ENCODE peak calls at places on chromosome 20, in eight cellular contexts. One of them, this sample, is unnamed.

GRCh38 chr20:31684153-31685003 is 38.3 kb downstream of the BCL2L1 start:
- DNase-seq in NB4: no peak
- DNase-seq in IMR-90: no peak
- DNase-seq in heart left ventricle: no peak
- DNase-seq in stomach: no peak
- DNase-seq in testis: no peak
- DNase-seq in uterus: no peak
- DNase-seq in transverse colon: no peak
- DNase-seq in this sample: no peak

GRCh38 chr20:62291251-62292066 is 11.3 kb upstream of the ADRM1 start:
- DNase-seq in NB4: no peak
- DNase-seq in IMR-90: no peak
- DNase-seq in heart left ventricle: no peak
- DNase-seq in stomach: no peak
- DNase-seq in testis: no peak
- DNase-seq in uterus: no peak
- DNase-seq in transverse colon: no peak
- DNase-seq in this sample: no peak

GRCh38 chr20:36112112-36112511 is 42.4 kb upstream of the EPB41L1 start:
- DNase-seq in NB4: no peak
- DNase-seq in IMR-90: no peak
- DNase-seq in heart left ventricle: no peak
- DNase-seq in stomach: peak
- DNase-seq in testis: no peak
- DNase-seq in uterus: no peak
- DNase-seq in transverse colon: peak
- DNase-seq in this sample: no peak

GRCh38 chr20:36126836-36127529 is 27.6 kb upstream of the EPB41L1 start:
- DNase-seq in NB4: no peak
- DNase-seq in IMR-90: no peak
- DNase-seq in heart left ventricle: no peak
- DNase-seq in stomach: no peak
- DNase-seq in testis: no peak
- DNase-seq in uterus: no peak
- DNase-seq in transverse colon: no peak
- DNase-seq in this sample: no peak

GRCh38 chr20:25056601-25057233 is 1.2 kb downstream of the ACSS1 start:
- DNase-seq in NB4: no peak
- DNase-seq in IMR-90: no peak
- DNase-seq in heart left ventricle: peak
- DNase-seq in stomach: peak
- DNase-seq in testis: no peak
- DNase-seq in uterus: peak
- DNase-seq in transverse colon: no peak
- DNase-seq in this sample: peak

GRCh38 chr20:20407891-20408805 is 40.2 kb downstream of the INSM1 start:
- DNase-seq in NB4: peak
- DNase-seq in IMR-90: peak
- DNase-seq in heart left ventricle: no peak
- DNase-seq in stomach: no peak
- DNase-seq in testis: no peak
- DNase-seq in uterus: no peak
- DNase-seq in transverse colon: no peak
- DNase-seq in this sample: no peak

GRCh38 chr20:15637971-15638754 is 935.1 kb downstream of the KIF16B start:
- DNase-seq in NB4: no peak
- DNase-seq in IMR-90: no peak
- DNase-seq in heart left ventricle: no peak
- DNase-seq in stomach: peak
- DNase-seq in testis: no peak
- DNase-seq in uterus: no peak
- DNase-seq in transverse colon: no peak
- DNase-seq in this sample: no peak

GRCh38 chr20:16349518-16350295 is 223.5 kb downstream of the KIF16B start:
- DNase-seq in NB4: no peak
- DNase-seq in IMR-90: peak
- DNase-seq in heart left ventricle: no peak
- DNase-seq in stomach: no peak
- DNase-seq in testis: no peak
- DNase-seq in uterus: no peak
- DNase-seq in transverse colon: no peak
- DNase-seq in this sample: no peak

GRCh38 chr20:49097159-49097558 is 51.0 kb downstream of the CSE1L start:
- DNase-seq in NB4: no peak
- DNase-seq in IMR-90: no peak
- DNase-seq in heart left ventricle: no peak
- DNase-seq in stomach: no peak
- DNase-seq in testis: no peak
- DNase-seq in uterus: no peak
- DNase-seq in transverse colon: no peak
- DNase-seq in this sample: no peak

GRCh38 chr20:10357974-10358373 is 76.0 kb downstream of the MKKS start:
- DNase-seq in NB4: no peak
- DNase-seq in IMR-90: peak
- DNase-seq in heart left ventricle: no peak
- DNase-seq in stomach: no peak
- DNase-seq in testis: no peak
- DNase-seq in uterus: no peak
- DNase-seq in transverse colon: no peak
- DNase-seq in this sample: no peak

DNA sequence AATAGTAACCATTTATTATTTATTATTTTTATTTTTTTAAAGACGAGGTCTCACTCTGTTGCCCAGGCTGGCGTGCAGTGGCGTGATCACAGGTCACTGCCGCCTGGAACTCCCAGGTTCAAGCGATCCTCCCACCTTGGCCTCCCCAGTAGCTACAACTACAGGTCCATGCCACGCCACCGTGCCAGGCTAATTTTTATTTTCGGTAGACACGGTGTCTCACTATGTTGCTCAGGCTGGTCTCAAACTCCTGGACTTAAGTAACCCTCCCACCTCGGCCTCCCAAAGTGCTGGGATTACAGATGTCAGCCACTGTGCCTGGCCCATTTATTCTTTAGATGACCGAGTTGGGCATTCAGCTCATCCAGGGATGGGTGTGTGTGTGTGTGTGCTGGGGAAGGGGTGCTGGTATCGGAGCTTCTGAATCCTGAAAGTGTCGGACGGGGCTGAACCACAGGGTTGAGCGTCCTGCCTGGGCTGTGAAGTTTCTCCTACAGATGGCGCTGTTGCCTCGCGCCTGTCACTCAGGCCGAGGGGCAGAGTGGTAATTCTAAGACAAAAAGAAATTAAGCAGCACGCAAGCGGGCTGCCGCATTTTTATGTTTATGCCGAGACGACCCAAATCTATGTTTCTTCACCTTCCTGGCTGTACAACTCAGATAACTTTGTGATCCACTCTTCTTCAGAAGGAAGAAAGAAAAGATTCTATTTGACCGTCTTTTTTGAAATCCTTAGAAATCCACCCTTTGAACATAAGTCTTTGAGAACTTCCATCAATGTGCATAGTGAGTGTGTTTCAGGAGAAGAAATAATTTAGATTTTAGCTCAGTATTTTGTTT is 252.8 kb downstream of the CDH26 start:
- DNase-seq in NB4: peak
- DNase-seq in IMR-90: peak
- DNase-seq in heart left ventricle: peak
- DNase-seq in stomach: peak
- DNase-seq in testis: peak
- DNase-seq in uterus: no peak
- DNase-seq in transverse colon: peak
- DNase-seq in this sample: no peak
- TF ChIP-seq CTCF in NB4: peak
- TF ChIP-seq CTCF in IMR-90: peak
- TF ChIP-seq CTCF in heart left ventricle: peak
- TF ChIP-seq CTCF in stomach: no peak
- TF ChIP-seq CTCF in testis: peak
- TF ChIP-seq CTCF in uterus: peak
- TF ChIP-seq CTCF in transverse colon: peak
- TF ChIP-seq CTCF in this sample: peak

DNA sequence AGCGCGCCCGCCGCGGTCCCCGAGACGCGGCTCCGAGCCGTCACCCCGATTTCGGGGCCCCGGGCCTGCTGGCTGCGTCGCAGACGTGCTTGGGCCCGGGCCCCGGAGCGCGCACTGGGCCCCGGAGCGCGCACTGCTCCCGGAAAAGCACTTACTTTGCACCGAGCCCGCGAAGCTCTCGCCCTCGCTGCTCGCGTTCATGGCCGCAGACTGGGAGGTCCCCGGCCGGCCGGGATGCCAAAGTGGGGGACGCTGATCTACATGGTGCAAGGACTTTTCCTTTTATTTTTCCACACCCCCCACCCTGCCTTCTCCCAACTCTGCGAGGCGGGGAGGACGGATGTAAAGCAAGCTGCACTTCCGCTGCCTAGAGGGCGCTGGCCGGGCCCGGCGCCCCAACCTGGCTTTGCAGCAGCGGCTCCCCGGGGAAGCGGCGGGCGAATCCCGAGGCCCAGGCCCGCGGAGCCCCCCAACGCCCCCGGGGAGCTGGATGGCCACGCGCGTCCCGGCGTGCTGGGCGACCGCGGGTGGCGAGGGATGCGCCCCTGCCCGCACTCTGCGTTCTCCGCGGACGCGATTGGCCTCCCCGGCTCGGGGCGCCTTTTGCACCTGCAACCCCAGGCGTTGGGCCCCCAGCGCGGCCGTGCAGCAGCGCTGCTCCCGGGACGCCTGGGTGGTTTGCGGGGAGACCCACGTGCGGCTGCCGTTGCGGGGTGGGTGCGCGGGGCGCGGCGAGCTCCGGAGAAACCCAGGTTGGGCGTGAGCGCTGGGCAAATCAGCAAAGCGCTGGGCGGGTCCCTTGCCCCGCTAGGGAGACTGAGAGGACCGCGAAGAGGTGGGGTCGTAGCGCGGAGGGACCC is at the start of gene ZFP64:
- DNase-seq in NB4: peak
- DNase-seq in IMR-90: peak
- DNase-seq in heart left ventricle: peak
- DNase-seq in stomach: peak
- DNase-seq in testis: peak
- DNase-seq in uterus: peak
- DNase-seq in transverse colon: peak
- DNase-seq in this sample: peak
- TF ChIP-seq POLR2A in NB4: peak
- TF ChIP-seq POLR2A in IMR-90: peak
- TF ChIP-seq POLR2A in heart left ventricle: peak
- TF ChIP-seq POLR2A in stomach: no peak
- TF ChIP-seq POLR2A in testis: no peak
- TF ChIP-seq POLR2A in uterus: peak
- TF ChIP-seq POLR2A in transverse colon: peak
- TF ChIP-seq POLR2A in this sample: no peak

GRCh38 chr20:40728996-40729395 is 40.0 kb upstream of the MAFB start:
- DNase-seq in NB4: no peak
- DNase-seq in IMR-90: no peak
- DNase-seq in heart left ventricle: no peak
- DNase-seq in stomach: no peak
- DNase-seq in testis: no peak
- DNase-seq in uterus: no peak
- DNase-seq in transverse colon: no peak
- DNase-seq in this sample: no peak

GRCh38 chr20:40727960-40728359 is 38.9 kb upstream of the MAFB start:
- DNase-seq in NB4: no peak
- DNase-seq in IMR-90: no peak
- DNase-seq in heart left ventricle: no peak
- DNase-seq in stomach: no peak
- DNase-seq in testis: no peak
- DNase-seq in uterus: no peak
- DNase-seq in transverse colon: no peak
- DNase-seq in this sample: no peak

GRCh38 chr20:40724566-40724965 is 35.5 kb upstream of the MAFB start:
- DNase-seq in NB4: no peak
- DNase-seq in IMR-90: no peak
- DNase-seq in heart left ventricle: no peak
- DNase-seq in stomach: no peak
- DNase-seq in testis: no peak
- DNase-seq in uterus: no peak
- DNase-seq in transverse colon: no peak
- DNase-seq in this sample: no peak

GRCh38 chr20:40728470-40728869 is 39.4 kb upstream of the MAFB start:
- DNase-seq in NB4: peak
- DNase-seq in IMR-90: no peak
- DNase-seq in heart left ventricle: no peak
- DNase-seq in stomach: no peak
- DNase-seq in testis: no peak
- DNase-seq in uterus: no peak
- DNase-seq in transverse colon: no peak
- DNase-seq in this sample: no peak
- TF ChIP-seq CTCF in NB4: no peak
- TF ChIP-seq CTCF in IMR-90: peak
- TF ChIP-seq CTCF in heart left ventricle: no peak
- TF ChIP-seq CTCF in stomach: no peak
- TF ChIP-seq CTCF in testis: no peak
- TF ChIP-seq CTCF in uterus: no peak
- TF ChIP-seq CTCF in transverse colon: no peak
- TF ChIP-seq CTCF in this sample: no peak

GRCh38 chr20:2463616-2464365 is 6.8 kb downstream of the SNRPB start:
- DNase-seq in NB4: no peak
- DNase-seq in IMR-90: no peak
- DNase-seq in heart left ventricle: no peak
- DNase-seq in stomach: no peak
- DNase-seq in testis: no peak
- DNase-seq in uterus: no peak
- DNase-seq in transverse colon: no peak
- DNase-seq in this sample: no peak

GRCh38 chr20:2462484-2462883 is 8.1 kb downstream of the SNRPB start:
- DNase-seq in NB4: no peak
- DNase-seq in IMR-90: no peak
- DNase-seq in heart left ventricle: no peak
- DNase-seq in stomach: no peak
- DNase-seq in testis: no peak
- DNase-seq in uterus: no peak
- DNase-seq in transverse colon: no peak
- DNase-seq in this sample: no peak

GRCh38 chr20:2467412-2467811 is 3.2 kb downstream of the SNRPB start:
- DNase-seq in NB4: no peak
- DNase-seq in IMR-90: no peak
- DNase-seq in heart left ventricle: no peak
- DNase-seq in stomach: no peak
- DNase-seq in testis: no peak
- DNase-seq in uterus: no peak
- DNase-seq in transverse colon: no peak
- DNase-seq in this sample: no peak

GRCh38 chr20:2468581-2469407 is 1.8 kb downstream of the SNRPB start:
- DNase-seq in NB4: no peak
- DNase-seq in IMR-90: peak
- DNase-seq in heart left ventricle: no peak
- DNase-seq in stomach: no peak
- DNase-seq in testis: no peak
- DNase-seq in uterus: no peak
- DNase-seq in transverse colon: no peak
- DNase-seq in this sample: no peak

DNA sequence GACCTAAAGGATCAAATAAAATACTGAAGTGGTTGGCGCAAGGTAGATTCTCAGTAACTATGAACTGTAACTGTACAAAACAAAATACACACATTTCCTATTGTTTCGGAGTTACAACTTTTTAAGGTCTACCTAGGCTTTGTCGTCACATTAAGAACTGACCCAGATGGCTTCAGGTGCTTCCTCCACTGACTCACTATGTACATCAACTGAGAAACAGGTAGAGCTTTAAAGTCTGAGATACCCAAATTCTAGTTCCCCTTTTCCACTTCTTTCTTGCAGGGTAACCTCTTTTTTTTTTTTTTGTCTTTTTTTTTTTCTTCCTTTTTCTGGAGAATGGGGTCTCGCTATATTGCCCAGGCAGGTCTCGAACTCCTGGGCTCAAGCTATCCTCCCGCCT is 5.5 kb downstream of the SNRPB start:
- DNase-seq in NB4: peak
- DNase-seq in IMR-90: no peak
- DNase-seq in heart left ventricle: no peak
- DNase-seq in stomach: no peak
- DNase-seq in testis: no peak
- DNase-seq in uterus: no peak
- DNase-seq in transverse colon: no peak
- DNase-seq in this sample: no peak
- TF ChIP-seq POLR2A in NB4: no peak
- TF ChIP-seq POLR2A in IMR-90: no peak
- TF ChIP-seq POLR2A in heart left ventricle: no peak
- TF ChIP-seq POLR2A in stomach: no peak
- TF ChIP-seq POLR2A in testis: no peak
- TF ChIP-seq POLR2A in uterus: no peak
- TF ChIP-seq POLR2A in transverse colon: no peak
- TF ChIP-seq POLR2A in this sample: no peak

This sample was measured in sigmoid colon.